ENCODE peak calls at places on chromosomes 2 and 18, in eight cellular contexts. K is left ventricle myocardium inferior, V is SHP77 treated with DMSO at 0.1 percent for 48 hours, H is mesenchymal stem cell, R is heart left ventricle, W is neuronal stem cell, E is nephron progenitor cell, L is H7. I is an unnamed sample.

GRCh38 chr2:193584522-193584938 is 1389.8 kb upstream of the TMEFF2 start:
- DNase-seq in E (no peak), K (no peak), W (no peak), L (peak), H (peak), R (no peak), V (no peak), I (peak)

GRCh38 chr2:10555810-10556111 is 107.6 kb upstream of the ODC1 start:
- DNase-seq in E (no peak), L (no peak), W (no peak), K (no peak), H (no peak), R (no peak), V (no peak), I (no peak)

GRCh38 chr2:116988303-116988702 is 826.2 kb upstream of the DDX18 start:
- DNase-seq in H (peak), W (no peak), V (no peak), L (no peak), E (no peak), R (no peak), K (no peak), I (no peak)

GRCh38 chr2:167626301-167626700 is 621.1 kb downstream of the STK39 start:
- DNase-seq in E (no peak), V (no peak), L (no peak), R (no peak), K (no peak), W (no peak), H (no peak), I (no peak)

GRCh38 chr18:48921305-48922202 is 29.2 kb downstream of the SMAD7 start:
- DNase-seq in V (no peak), H (no peak), W (no peak), E (no peak), R (no peak), L (no peak), K (no peak), I (peak)

GRCh38 chr2:1937066-1937465 is 192.8 kb upstream of the PXDN start:
- DNase-seq in L (no peak), R (no peak), V (no peak), K (no peak), W (no peak), H (no peak), E (no peak), I (no peak)

GRCh38 chr2:233419626-233420431 is 65.5 kb downstream of the DGKD start:
- DNase-seq in H (no peak), L (peak), R (no peak), K (no peak), W (no peak), E (no peak), V (no peak), I (peak)

GRCh38 chr2:17373041-17373440 is 145.2 kb downstream of the RAD51AP2 start:
- DNase-seq in H (no peak), W (no peak), R (no peak), V (no peak), E (no peak), K (no peak), L (no peak), I (no peak)

GRCh38 chr2:65762068-65762467 is 329.7 kb upstream of the SPRED2 start:
- DNase-seq in V (no peak), L (no peak), R (no peak), H (no peak), W (no peak), K (no peak), E (no peak), I (no peak)

GRCh38 chr2:62382122-62382521 is 123.9 kb downstream of the TMEM17 start:
- DNase-seq in R (no peak), L (no peak), E (no peak), V (no peak), H (peak), W (no peak), K (no peak), I (no peak)

GRCh38 chr2:238238766-238239551 is 879 bp downstream of the HES6 start:
- DNase-seq in K (no peak), R (no peak), E (peak), V (no peak), L (peak), W (no peak), H (no peak), I (peak)

GRCh38 chr2:136384541-136385303 is 266.8 kb upstream of the CXCR4 start:
- DNase-seq in K (no peak), V (peak), E (peak), H (peak), R (no peak), L (peak), W (peak), I (peak)

GRCh38 chr2:43011142-43011491 is 215.3 kb downstream of the ZFP36L2 start:
- DNase-seq in W (no peak), L (no peak), H (no peak), E (no peak), K (no peak), R (no peak), V (no peak), I (no peak)

GRCh38 chr2:75079575-75079974 is 119.7 kb downstream of the TACR1 start:
- DNase-seq in K (no peak), V (no peak), H (no peak), E (no peak), R (no peak), W (no peak), L (no peak), I (peak)

GRCh38 chr18:49013961-49014604 is 63.3 kb upstream of the SMAD7 start:
- DNase-seq in H (no peak), W (no peak), E (no peak), R (peak), L (peak), K (no peak), V (no peak), I (no peak)

GRCh38 chr2:173749315-173749714 is 215.9 kb downstream of the SP3 start:
- DNase-seq in E (no peak), W (no peak), R (no peak), V (no peak), H (peak), L (no peak), K (no peak), I (peak)

GRCh38 chr2:10931710-10932255 is 20.0 kb downstream of the KCNF1 start:
- DNase-seq in L (no peak), K (no peak), V (no peak), H (peak), R (no peak), W (no peak), E (no peak), I (no peak)

GRCh38 chr2:7639476-7639875 is 722.3 kb downstream of the RNF144A start:
- DNase-seq in L (no peak), K (no peak), H (no peak), E (no peak), W (no peak), R (no peak), V (no peak), I (no peak)

GRCh38 chr2:189412330-189412953 is 28.8 kb upstream of the WDR75 start:
- DNase-seq in H (peak), V (peak), W (peak), E (peak), L (peak), R (peak), K (no peak), I (peak)

GRCh38 chr18:12060182-12060870 is 33.3 kb upstream of the ANKRD62 start:
- DNase-seq in K (no peak), E (no peak), R (no peak), L (peak), W (no peak), H (no peak), V (no peak), I (no peak)

GRCh38 chr2:121336528-121337294 is 51.7 kb upstream of the TFCP2L1 start:
- DNase-seq in R (no peak), L (no peak), H (no peak), V (no peak), K (no peak), E (no peak), W (no peak), I (no peak)

GRCh38 chr18:40911582-40912254 is 1043.3 kb upstream of the PIK3C3 start:
- DNase-seq in V (no peak), E (no peak), R (no peak), L (no peak), W (no peak), H (peak), K (no peak), I (no peak)

GRCh38 chr2:176106636-176107539 is at the start of gene HOXD11:
- DNase-seq in W (no peak), K (no peak), R (no peak), L (peak), V (peak), E (peak), H (no peak), I (peak)

GRCh38 chr18:79405019-79405780 is 9.5 kb downstream of the NFATC1 start:
- DNase-seq in V (no peak), L (no peak), W (no peak), K (peak), H (no peak), E (no peak), R (no peak), I (no peak)